ENCODE peak calls at places on chromosomes 1 and 21, in eight cellular contexts. O is cardiac septum; R is choroid plexus epithelial cell; I is RWPE2; H is B cell; J is NCI-H446; S is globus pallidus; Z is stimulated activated CD4-positive, alpha-beta T cell treated with anti-CD3 and anti-CD28 coated beads, TNF-alpha, amount 100 ng/mL, for 24 hours. P is an unnamed sample.

GRCh38 chr1:33836911-33837310 is 27.0 kb upstream of the HMGB4 start:
- DNase-seq in S (no peak), H (no peak), O (no peak), R (no peak), I (no peak), Z (no peak), J (no peak), P (no peak)

GRCh38 chr21:27674037-27674436 is 707.1 kb upstream of the ADAMTS5 start:
- DNase-seq in J (no peak), H (no peak), Z (no peak), I (no peak), R (peak; percentile 89), O (no peak), S (no peak), P (no peak)

GRCh38 chr21:46605759-46606426 is 1.0 kb upstream of the S100B start:
- DNase-seq in Z (no peak), J (no peak), I (no peak), S (no peak), H (peak; percentile 72), R (no peak), O (peak; percentile 84), P (no peak)

GRCh38 chr1:17725084-17725718 is 29.9 kb upstream of the ACTL8 start:
- DNase-seq in Z (no peak), S (no peak), O (no peak), R (no peak), J (no peak), H (no peak), I (no peak), P (no peak)

GRCh38 chr1:156247460-156248322 is at the start of gene PAQR6:
- DNase-seq in J (no peak), O (no peak), S (peak; percentile 98), R (no peak), H (no peak), I (no peak), Z (no peak), P (peak; percentile 45)

GRCh38 chr1:43953361-43953760 is 6.6 kb downstream of the IPO13 start:
- DNase-seq in R (no peak), H (no peak), S (no peak), J (no peak), O (no peak), I (no peak), Z (no peak), P (no peak)

GRCh38 chr21:45269861-45270260 is 17.8 kb downstream of the POFUT2 start:
- DNase-seq in J (no peak), H (no peak), S (no peak), I (peak; percentile 55), Z (no peak), O (peak; percentile 31), R (no peak), P (no peak)

GRCh38 chr21:44711327-44712202 is at the start of gene TSPEAR:
- DNase-seq in R (no peak), O (peak; percentile 60), S (no peak), J (no peak), I (no peak), H (no peak), Z (no peak), P (no peak)

GRCh38 chr1:46134660-46135331 is 2.4 kb upstream of the PIK3R3 start:
- DNase-seq in J (peak; percentile 92), O (no peak), I (no peak), S (no peak), H (no peak), Z (no peak), R (peak; percentile 81), P (peak; percentile 85)

GRCh38 chr21:34715518-34715917 is 46.7 kb downstream of the CLIC6 start:
- DNase-seq in S (no peak), Z (no peak), I (no peak), R (no peak), O (no peak), J (no peak), H (no peak), P (no peak)

GRCh38 chr21:43322805-43323204 is 104.1 kb downstream of the SIK1 start:
- DNase-seq in J (no peak), O (no peak), H (no peak), Z (no peak), S (no peak), I (no peak), R (peak; percentile 30), P (no peak)

GRCh38 chr1:17460265-17460664 is 20.8 kb upstream of the RCC2 start:
- DNase-seq in Z (no peak), I (peak; percentile 97), H (no peak), R (no peak), O (no peak), J (no peak), S (no peak), P (no peak)

GRCh38 chr1:52365091-52365745 is 787 bp downstream of the CC2D1B start:
- DNase-seq in J (peak; percentile 28), R (peak; percentile 61), H (no peak), O (no peak), S (peak; percentile 32), I (no peak), Z (no peak), P (peak; percentile 50)

GRCh38 chr1:229024528-229025119 is 246.3 kb upstream of the RAB4A start:
- DNase-seq in Z (no peak), S (no peak), R (peak; percentile 89), H (no peak), O (peak; percentile 91), I (peak; percentile 69), J (peak; percentile 87), P (no peak)

GRCh38 chr1:18408656-18409370 is 71.9 kb upstream of the KLHDC7A start:
- DNase-seq in J (no peak), Z (no peak), I (no peak), R (no peak), S (no peak), O (peak; percentile 50), H (no peak), P (no peak)

GRCh38 chr1:85224734-85225623 is 24.2 kb upstream of the SYDE2 start:
- DNase-seq in H (no peak), O (no peak), J (no peak), Z (no peak), I (no peak), S (no peak), R (peak; percentile 22), P (no peak)

GRCh38 chr1:236148471-236148847 is 6.1 kb downstream of the GPR137B start:
- DNase-seq in S (no peak), I (no peak), Z (no peak), J (no peak), H (no peak), R (peak; percentile 28), O (no peak), P (no peak)

GRCh38 chr1:63189677-63190076 is 132.7 kb upstream of the FOXD3 start:
- DNase-seq in O (no peak), S (no peak), R (no peak), I (no peak), H (no peak), J (no peak), Z (no peak), P (no peak)

GRCh38 chr1:168672278-168672677 is 56.7 kb downstream of the DPT start:
- DNase-seq in Z (no peak), H (no peak), R (no peak), S (no peak), I (no peak), J (no peak), O (no peak), P (no peak)

GRCh38 chr1:48139275-48139674 is 83.2 kb upstream of the SLC5A9 start:
- DNase-seq in H (no peak), O (no peak), J (no peak), R (no peak), Z (no peak), I (no peak), S (no peak), P (no peak)

GRCh38 chr1:52210044-52210443 is 68.2 kb downstream of the ZFYVE9 start:
- DNase-seq in R (no peak), S (no peak), O (no peak), J (no peak), Z (no peak), I (no peak), H (no peak), P (no peak)

GRCh38 chr1:230236951-230237350 is 169.9 kb downstream of the GALNT2 start:
- DNase-seq in O (no peak), J (no peak), Z (no peak), I (no peak), H (no peak), R (peak; percentile 64), S (no peak), P (peak; percentile 22)

P was measured in cerebellar cortex.